ENCODE peak calls at places on chromosomes 7 and 10, in seven cellular contexts. S is germinal center, V is M059J, X is COR-L47, K is testis, R is aorta, J is Kasumi-1. I is an unnamed sample.

GRCh38 chr10:29849434-29849833 is 210.0 kb downstream of the JCAD start:
- DNase-seq in S (no peak), V (peak), X (no peak), K (no peak), R (no peak), J (peak), I (no peak)

GRCh38 chr7:158066085-158066484 is 521.5 kb downstream of the PTPRN2 start:
- DNase-seq in S (no peak), V (no peak), X (no peak), K (no peak), R (peak), J (no peak), I (no peak)

GRCh38 chr7:135076882-135077281 is 71.0 kb upstream of the TMEM140 start:
- DNase-seq in S (no peak), V (no peak), X (no peak), K (no peak), R (no peak), J (no peak), I (no peak)

GRCh38 chr7:929311-929711 is 25.2 kb downstream of the ADAP1 start:
- DNase-seq in S (no peak), V (no peak), X (no peak), K (no peak), R (peak), J (no peak), I (no peak)

GRCh38 chr10:21747809-21748208 is 213.8 kb downstream of the MLLT10 start:
- DNase-seq in S (no peak), V (no peak), X (no peak), K (no peak), R (no peak), J (no peak), I (no peak)

GRCh38 chr7:20354825-20355466 is 24.2 kb downstream of the ITGB8 start:
- DNase-seq in S (no peak), V (no peak), X (no peak), K (no peak), R (no peak), J (no peak), I (no peak)

GRCh38 chr7:117072620-117073118 is 119.4 kb downstream of the ST7 start:
- DNase-seq in S (no peak), V (peak), X (peak), K (peak), R (peak), J (peak), I (peak)

GRCh38 chr7:1247527-1248041 is 14.9 kb downstream of the UNCX start:
- DNase-seq in S (no peak), V (peak), X (peak), K (peak), R (no peak), J (no peak), I (no peak)

GRCh38 chr10:51230828-51231227 is 156.5 kb downstream of the PRKG1 start:
- DNase-seq in S (no peak), V (no peak), X (no peak), K (no peak), R (no peak), J (no peak), I (no peak)

GRCh38 chr7:1359051-1359400 is 100.2 kb downstream of the MICALL2 start:
- DNase-seq in S (no peak), V (no peak), X (no peak), K (no peak), R (peak), J (no peak), I (no peak)

GRCh38 chr10:8182841-8183240 is 128.4 kb downstream of the GATA3 start:
- DNase-seq in S (no peak), V (no peak), X (no peak), K (no peak), R (no peak), J (no peak), I (no peak)

GRCh38 chr10:63005246-63005645 is 127.9 kb upstream of the NRBF2 start:
- DNase-seq in S (no peak), V (peak), X (no peak), K (no peak), R (no peak), J (no peak), I (no peak)